ENCODE peak calls at places on chromosome 3, in eight cellular contexts. T is NCI-H2107, G is HEK293T, O is mesothelial cell of epicardium, U is IMR-90, Q is caudate nucleus, S is T-helper 1 cell, H is hepatic stellate cell. D is an unnamed sample.

GRCh38 chr3:112136959-112137693 is 4.1 kb upstream of the GCSAM start:
- DNase-seq in O (no peak), T (no peak), U (peak), H (no peak), S (no peak), Q (no peak), G (peak), D (peak)

GRCh38 chr3:194089357-194090177 is 46.4 kb upstream of the HES1 start:
- DNase-seq in S (no peak), U (peak), T (peak), O (no peak), G (peak), H (no peak), Q (no peak), D (peak)

GRCh38 chr3:49529567-49529966 is 24.7 kb upstream of the BSN start:
- DNase-seq in S (no peak), U (no peak), G (no peak), Q (no peak), O (no peak), H (no peak), T (no peak), D (no peak)

GRCh38 chr3:114764056-114764492 is 383.0 kb downstream of the ZBTB20 start:
- DNase-seq in S (no peak), T (no peak), O (no peak), G (no peak), U (peak), Q (no peak), H (no peak), D (no peak)

GRCh38 chr3:40754966-40755365 is 230.2 kb downstream of the ZNF621 start:
- DNase-seq in O (no peak), G (no peak), U (no peak), T (no peak), H (no peak), S (no peak), Q (no peak), D (no peak)

GRCh38 chr3:82085811-82086475 is 324.5 kb upstream of the GBE1 start:
- DNase-seq in G (no peak), O (no peak), Q (no peak), U (no peak), H (no peak), T (no peak), S (no peak), D (no peak)

GRCh38 chr3:193997228-193998192 is 138.4 kb upstream of the HES1 start:
- DNase-seq in Q (no peak), O (no peak), G (no peak), T (peak), U (no peak), S (no peak), H (no peak), D (no peak)

GRCh38 chr3:168545591-168545990 is 449.9 kb upstream of the GOLIM4 start:
- DNase-seq in S (no peak), T (no peak), G (no peak), O (no peak), H (peak), U (peak), Q (no peak), D (no peak)

GRCh38 chr3:129892857-129893615 is 475 bp downstream of the TMCC1 start:
- DNase-seq in U (no peak), Q (peak), G (peak), O (no peak), T (no peak), H (peak), S (peak), D (peak)

GRCh38 chr3:53046171-53047170 is 598 bp upstream of the SFMBT1 start:
- DNase-seq in H (peak), S (peak), U (peak), G (no peak), Q (no peak), T (no peak), O (no peak), D (no peak)

GRCh38 chr3:125668804-125669203 is 73.5 kb upstream of the OSBPL11 start:
- DNase-seq in O (no peak), T (no peak), G (no peak), Q (no peak), S (no peak), U (no peak), H (no peak), D (no peak)

GRCh38 chr3:64983583-64984359 is 296.0 kb upstream of the ADAMTS9 start:
- DNase-seq in U (no peak), O (no peak), Q (no peak), T (no peak), S (no peak), G (no peak), H (no peak), D (no peak)

GRCh38 chr3:6229778-6230410 is 631.0 kb upstream of the GRM7 start:
- DNase-seq in U (no peak), H (no peak), G (no peak), T (no peak), O (no peak), S (no peak), Q (no peak), D (no peak)

GRCh38 chr3:17820704-17821103 is 78.3 kb upstream of the TBC1D5 start:
- DNase-seq in S (no peak), H (no peak), T (no peak), Q (no peak), U (no peak), G (no peak), O (no peak), D (peak)

GRCh38 chr3:153026026-153026425 is 136.0 kb upstream of the RAP2B start:
- DNase-seq in G (peak), H (no peak), Q (no peak), S (no peak), U (peak), O (no peak), T (no peak), D (peak)

GRCh38 chr3:64832098-64832497 is 144.3 kb upstream of the ADAMTS9 start:
- DNase-seq in T (no peak), U (no peak), Q (no peak), S (no peak), H (no peak), O (no peak), G (no peak), D (no peak)

GRCh38 chr3:71498053-71498452 is 85.5 kb downstream of the FOXP1 start:
- DNase-seq in S (no peak), H (no peak), O (no peak), T (no peak), G (no peak), U (no peak), Q (no peak), D (no peak)

GRCh38 chr3:141308588-141309218 is 59.6 kb upstream of the ZBTB38 start:
- DNase-seq in G (peak), Q (no peak), T (peak), U (peak), O (no peak), H (peak), S (no peak), D (peak)

GRCh38 chr3:132539681-132540080 is 57.4 kb upstream of the ACKR4 start:
- DNase-seq in U (no peak), Q (no peak), S (no peak), T (no peak), O (no peak), G (no peak), H (no peak), D (no peak)

GRCh38 chr3:197420566-197420965 is 122.2 kb upstream of the DLG1 start:
- DNase-seq in U (no peak), Q (no peak), S (no peak), O (no peak), G (no peak), T (no peak), H (no peak), D (no peak)

GRCh38 chr3:114506622-114507300 is 212.9 kb downstream of the TIGIT start:
- DNase-seq in S (no peak), H (no peak), T (no peak), Q (no peak), O (no peak), U (peak), G (no peak), D (no peak)

GRCh38 chr3:22792533-22792932 is 410.6 kb upstream of the UBE2E2 start:
- DNase-seq in G (no peak), O (no peak), T (no peak), S (no peak), U (no peak), Q (no peak), H (no peak), D (no peak)

GRCh38 chr3:169060037-169060436 is 603.5 kb downstream of the MECOM start:
- DNase-seq in S (no peak), H (no peak), T (no peak), U (peak), G (no peak), Q (no peak), O (no peak), D (no peak)

GRCh38 chr3:188938999-188939398 is 232.8 kb upstream of the TPRG1 start:
- DNase-seq in U (no peak), T (no peak), H (no peak), S (no peak), G (no peak), Q (no peak), O (no peak), D (no peak)

GRCh38 chr3:187968883-187969580 is 184.9 kb upstream of the LPP start:
- DNase-seq in U (peak), T (no peak), H (no peak), O (no peak), G (no peak), Q (no peak), S (no peak), D (no peak)

GRCh38 chr3:42827654-42828053 is 18.4 kb downstream of the ACKR2 start:
- DNase-seq in T (no peak), U (no peak), O (no peak), Q (no peak), G (no peak), S (no peak), H (no peak), D (no peak)

GRCh38 chr3:17233398-17233800 is 348.6 kb downstream of the PLCL2 start:
- DNase-seq in O (no peak), H (peak), T (no peak), Q (no peak), G (peak), S (no peak), U (peak), D (peak)

GRCh38 chr3:3053974-3054373 is 56.2 kb downstream of the IL5RA start:
- DNase-seq in U (peak), O (no peak), G (no peak), H (no peak), T (no peak), Q (no peak), S (no peak), D (no peak)

GRCh38 chr3:95721938-95722337 is 1092.5 kb upstream of the EPHA6 start:
- DNase-seq in O (no peak), H (no peak), S (no peak), Q (no peak), G (no peak), U (no peak), T (no peak), D (no peak)

GRCh38 chr3:126848991-126849390 is 133.9 kb upstream of the PLXNA1 start:
- DNase-seq in U (no peak), G (no peak), O (no peak), Q (no peak), S (no peak), H (no peak), T (no peak), D (no peak)

GRCh38 chr3:160193644-160194192 is 31.5 kb upstream of the C3orf80 start:
- DNase-seq in S (no peak), Q (no peak), H (no peak), O (no peak), U (no peak), T (no peak), G (no peak), D (no peak)

GRCh38 chr3:46500631-46501377 is 3.0 kb downstream of the RTP3 start:
- DNase-seq in U (peak), H (no peak), Q (no peak), T (no peak), G (no peak), O (no peak), S (no peak), D (no peak)

GRCh38 chr3:19711160-19711782 is 222.7 kb downstream of the EFHB start:
- DNase-seq in Q (no peak), H (no peak), T (no peak), U (no peak), G (no peak), O (no peak), S (no peak), D (no peak)

GRCh38 chr3:142609136-142609535 is 12.9 kb downstream of the PLS1 start:
- DNase-seq in G (no peak), T (no peak), O (no peak), S (no peak), U (no peak), H (no peak), Q (no peak), D (no peak)

GRCh38 chr3:61901986-61902385 is 340.6 kb downstream of the PTPRG start:
- DNase-seq in U (no peak), O (no peak), G (no peak), H (no peak), T (peak), S (no peak), Q (no peak), D (no peak)

GRCh38 chr3:104510091-104510860 is 856.4 kb upstream of the ALCAM start:
- DNase-seq in U (no peak), O (no peak), Q (no peak), T (no peak), H (no peak), G (no peak), S (no peak), D (peak)

GRCh38 chr3:17605934-17606333 is 136.5 kb downstream of the TBC1D5 start:
- DNase-seq in G (no peak), S (no peak), T (no peak), U (no peak), Q (no peak), O (no peak), H (no peak), D (no peak)

GRCh38 chr3:30308131-30308530 is 298.3 kb upstream of the TGFBR2 start:
- DNase-seq in T (no peak), G (no peak), O (no peak), H (no peak), S (no peak), Q (no peak), U (peak), D (no peak)

D was measured in SJCRH30.